ENCODE peak calls at places on chromosomes 12 and 14, in nine cellular contexts. One of them, this sample, is unnamed.

GRCh38 chr12:14849664-14850063 is 6.3 kb upstream of the ART4 start:
- DNase-seq in neural crest cell: no peak
- DNase-seq in A673: no peak
- DNase-seq in sciatic nerve: no peak
- DNase-seq in lung: no peak
- DNase-seq in stimulated activated CD4-positive, alpha-beta T cell treated with anti-CD3 and anti-CD28 coated beads, Interleukin-2, amount 100 ng/mL, for 48 hours: no peak
- DNase-seq in GM04504: no peak
- DNase-seq in GM12865: no peak
- DNase-seq in NCI-H460: no peak
- DNase-seq in this sample: no peak

GRCh38 chr12:131871677-131872076 is 22.7 kb upstream of the ULK1 start:
- DNase-seq in sciatic nerve: no peak
- DNase-seq in stimulated activated CD4-positive, alpha-beta T cell treated with anti-CD3 and anti-CD28 coated beads, Interleukin-2, amount 100 ng/mL, for 48 hours: no peak
- DNase-seq in NCI-H460: no peak
- DNase-seq in GM04504: no peak
- DNase-seq in neural crest cell: no peak
- DNase-seq in lung: no peak
- DNase-seq in GM12865: no peak
- DNase-seq in A673: no peak
- DNase-seq in this sample: no peak

GRCh38 chr14:64584185-64584584 is 34.4 kb downstream of the PPP1R36 start:
- DNase-seq in neural crest cell: no peak
- DNase-seq in lung: no peak
- DNase-seq in sciatic nerve: no peak
- DNase-seq in stimulated activated CD4-positive, alpha-beta T cell treated with anti-CD3 and anti-CD28 coated beads, Interleukin-2, amount 100 ng/mL, for 48 hours: no peak
- DNase-seq in A673: no peak
- DNase-seq in NCI-H460: no peak
- DNase-seq in GM04504: no peak
- DNase-seq in GM12865: no peak
- DNase-seq in this sample: no peak

GRCh38 chr12:105906545-105906944 is 232.2 kb downstream of the NUAK1 start:
- DNase-seq in stimulated activated CD4-positive, alpha-beta T cell treated with anti-CD3 and anti-CD28 coated beads, Interleukin-2, amount 100 ng/mL, for 48 hours: no peak
- DNase-seq in GM12865: no peak
- DNase-seq in neural crest cell: no peak
- DNase-seq in A673: no peak
- DNase-seq in NCI-H460: no peak
- DNase-seq in sciatic nerve: no peak
- DNase-seq in GM04504: no peak
- DNase-seq in lung: no peak
- DNase-seq in this sample: no peak

GRCh38 chr12:84825149-84825548 is 87.5 kb downstream of the SLC6A15 start:
- DNase-seq in A673: no peak
- DNase-seq in GM12865: peak
- DNase-seq in GM04504: no peak
- DNase-seq in stimulated activated CD4-positive, alpha-beta T cell treated with anti-CD3 and anti-CD28 coated beads, Interleukin-2, amount 100 ng/mL, for 48 hours: no peak
- DNase-seq in lung: no peak
- DNase-seq in neural crest cell: no peak
- DNase-seq in sciatic nerve: no peak
- DNase-seq in NCI-H460: no peak
- DNase-seq in this sample: no peak

GRCh38 chr14:59829469-59829868 is 41.1 kb downstream of the RTN1 start:
- DNase-seq in sciatic nerve: no peak
- DNase-seq in GM04504: no peak
- DNase-seq in lung: no peak
- DNase-seq in stimulated activated CD4-positive, alpha-beta T cell treated with anti-CD3 and anti-CD28 coated beads, Interleukin-2, amount 100 ng/mL, for 48 hours: no peak
- DNase-seq in NCI-H460: peak
- DNase-seq in A673: peak
- DNase-seq in GM12865: no peak
- DNase-seq in neural crest cell: no peak
- DNase-seq in this sample: no peak

GRCh38 chr14:89507926-89508460 is 91.0 kb upstream of the FOXN3 start:
- DNase-seq in neural crest cell: no peak
- DNase-seq in GM12865: no peak
- DNase-seq in A673: no peak
- DNase-seq in lung: no peak
- DNase-seq in GM04504: no peak
- DNase-seq in stimulated activated CD4-positive, alpha-beta T cell treated with anti-CD3 and anti-CD28 coated beads, Interleukin-2, amount 100 ng/mL, for 48 hours: no peak
- DNase-seq in sciatic nerve: no peak
- DNase-seq in NCI-H460: peak
- DNase-seq in this sample: peak

GRCh38 chr14:32450919-32451675 is 122.0 kb downstream of the AKAP6 start:
- DNase-seq in stimulated activated CD4-positive, alpha-beta T cell treated with anti-CD3 and anti-CD28 coated beads, Interleukin-2, amount 100 ng/mL, for 48 hours: no peak
- DNase-seq in GM12865: no peak
- DNase-seq in GM04504: no peak
- DNase-seq in NCI-H460: no peak
- DNase-seq in A673: no peak
- DNase-seq in neural crest cell: no peak
- DNase-seq in lung: no peak
- DNase-seq in sciatic nerve: no peak
- DNase-seq in this sample: no peak

GRCh38 chr14:68285421-68286179 is 466.0 kb downstream of the RAD51B start:
- DNase-seq in NCI-H460: no peak
- DNase-seq in GM12865: peak
- DNase-seq in neural crest cell: no peak
- DNase-seq in A673: no peak
- DNase-seq in sciatic nerve: no peak
- DNase-seq in lung: no peak
- DNase-seq in stimulated activated CD4-positive, alpha-beta T cell treated with anti-CD3 and anti-CD28 coated beads, Interleukin-2, amount 100 ng/mL, for 48 hours: peak
- DNase-seq in GM04504: no peak
- DNase-seq in this sample: no peak

GRCh38 chr14:34227834-34228662 is 234.0 kb downstream of the SPTSSA start:
- DNase-seq in stimulated activated CD4-positive, alpha-beta T cell treated with anti-CD3 and anti-CD28 coated beads, Interleukin-2, amount 100 ng/mL, for 48 hours: peak
- DNase-seq in GM04504: peak
- DNase-seq in sciatic nerve: peak
- DNase-seq in GM12865: peak
- DNase-seq in A673: peak
- DNase-seq in neural crest cell: peak
- DNase-seq in lung: peak
- DNase-seq in NCI-H460: peak
- DNase-seq in this sample: peak

GRCh38 chr12:42779186-42779859 is 189.8 kb upstream of the PRICKLE1 start:
- DNase-seq in GM12865: no peak
- DNase-seq in stimulated activated CD4-positive, alpha-beta T cell treated with anti-CD3 and anti-CD28 coated beads, Interleukin-2, amount 100 ng/mL, for 48 hours: no peak
- DNase-seq in NCI-H460: no peak
- DNase-seq in neural crest cell: no peak
- DNase-seq in sciatic nerve: peak
- DNase-seq in lung: peak
- DNase-seq in GM04504: no peak
- DNase-seq in A673: no peak
- DNase-seq in this sample: no peak

GRCh38 chr14:95056476-95056875 is 100.9 kb downstream of the DICER1 start:
- DNase-seq in GM12865: no peak
- DNase-seq in NCI-H460: no peak
- DNase-seq in lung: no peak
- DNase-seq in GM04504: no peak
- DNase-seq in A673: no peak
- DNase-seq in neural crest cell: no peak
- DNase-seq in stimulated activated CD4-positive, alpha-beta T cell treated with anti-CD3 and anti-CD28 coated beads, Interleukin-2, amount 100 ng/mL, for 48 hours: no peak
- DNase-seq in sciatic nerve: no peak
- DNase-seq in this sample: no peak

GRCh38 chr14:81209187-81209836 is 11.4 kb downstream of the GTF2A1 start:
- DNase-seq in A673: peak
- DNase-seq in GM04504: no peak
- DNase-seq in NCI-H460: no peak
- DNase-seq in stimulated activated CD4-positive, alpha-beta T cell treated with anti-CD3 and anti-CD28 coated beads, Interleukin-2, amount 100 ng/mL, for 48 hours: no peak
- DNase-seq in lung: no peak
- DNase-seq in sciatic nerve: no peak
- DNase-seq in neural crest cell: no peak
- DNase-seq in GM12865: peak
- DNase-seq in this sample: no peak

GRCh38 chr12:112606611-112607366 is 184.8 kb upstream of the RPH3A start:
- DNase-seq in GM04504: no peak
- DNase-seq in lung: no peak
- DNase-seq in A673: peak
- DNase-seq in NCI-H460: no peak
- DNase-seq in sciatic nerve: peak
- DNase-seq in stimulated activated CD4-positive, alpha-beta T cell treated with anti-CD3 and anti-CD28 coated beads, Interleukin-2, amount 100 ng/mL, for 48 hours: no peak
- DNase-seq in GM12865: no peak
- DNase-seq in neural crest cell: no peak
- DNase-seq in this sample: no peak

GRCh38 chr12:6799147-6799546 is 9.8 kb downstream of the CD4 start:
- DNase-seq in A673: no peak
- DNase-seq in sciatic nerve: no peak
- DNase-seq in neural crest cell: no peak
- DNase-seq in stimulated activated CD4-positive, alpha-beta T cell treated with anti-CD3 and anti-CD28 coated beads, Interleukin-2, amount 100 ng/mL, for 48 hours: no peak
- DNase-seq in lung: no peak
- DNase-seq in NCI-H460: no peak
- DNase-seq in GM12865: no peak
- DNase-seq in GM04504: no peak
- DNase-seq in this sample: no peak

GRCh38 chr14:75650253-75651058 is 10.2 kb downstream of the ERG28 start:
- DNase-seq in lung: no peak
- DNase-seq in NCI-H460: no peak
- DNase-seq in neural crest cell: no peak
- DNase-seq in sciatic nerve: no peak
- DNase-seq in GM12865: no peak
- DNase-seq in GM04504: no peak
- DNase-seq in stimulated activated CD4-positive, alpha-beta T cell treated with anti-CD3 and anti-CD28 coated beads, Interleukin-2, amount 100 ng/mL, for 48 hours: no peak
- DNase-seq in A673: no peak
- DNase-seq in this sample: no peak

GRCh38 chr12:47887529-47887928 is 17.3 kb downstream of the VDR start:
- DNase-seq in GM04504: no peak
- DNase-seq in neural crest cell: no peak
- DNase-seq in GM12865: no peak
- DNase-seq in A673: no peak
- DNase-seq in stimulated activated CD4-positive, alpha-beta T cell treated with anti-CD3 and anti-CD28 coated beads, Interleukin-2, amount 100 ng/mL, for 48 hours: no peak
- DNase-seq in lung: no peak
- DNase-seq in NCI-H460: no peak
- DNase-seq in sciatic nerve: no peak
- DNase-seq in this sample: no peak

GRCh38 chr12:52988933-52989332 is 17.3 kb upstream of the EIF4B start:
- DNase-seq in A673: no peak
- DNase-seq in sciatic nerve: no peak
- DNase-seq in neural crest cell: no peak
- DNase-seq in NCI-H460: no peak
- DNase-seq in GM12865: peak
- DNase-seq in stimulated activated CD4-positive, alpha-beta T cell treated with anti-CD3 and anti-CD28 coated beads, Interleukin-2, amount 100 ng/mL, for 48 hours: no peak
- DNase-seq in lung: no peak
- DNase-seq in GM04504: no peak
- DNase-seq in this sample: no peak

GRCh38 chr14:60151715-60152114 is 13.5 kb downstream of the DHRS7 start:
- DNase-seq in A673: peak
- DNase-seq in GM12865: peak
- DNase-seq in lung: peak
- DNase-seq in GM04504: peak
- DNase-seq in sciatic nerve: peak
- DNase-seq in neural crest cell: no peak
- DNase-seq in stimulated activated CD4-positive, alpha-beta T cell treated with anti-CD3 and anti-CD28 coated beads, Interleukin-2, amount 100 ng/mL, for 48 hours: no peak
- DNase-seq in NCI-H460: peak
- DNase-seq in this sample: no peak